ENCODE peak calls at places on chromosome 12, in nine cellular contexts. Q, F, C, Y, X, E, D, I and H are unnamed samples.

GRCh38 chr12:122200541-122201175 is 2.9 kb upstream of the B3GNT4 start:
- DNase-seq in Q (no peak), F (peak), C (no peak), Y (no peak), X (no peak), E (no peak), D (no peak), I (no peak), H (no peak)

GRCh38 chr12:12705833-12706520 is 10.0 kb upstream of the GPR19 start:
- DNase-seq in Q (no peak), F (no peak), C (no peak), Y (no peak), X (no peak), E (no peak), D (no peak), I (no peak), H (no peak)

GRCh38 chr12:56321027-56321426 is 5.2 kb upstream of the CNPY2 start:
- DNase-seq in Q (no peak), F (no peak), C (no peak), Y (no peak), X (no peak), E (peak), D (no peak), I (no peak), H (no peak)

GRCh38 chr12:56635539-56636117 is 5.5 kb upstream of the BAZ2A start:
- DNase-seq in Q (no peak), F (peak), C (no peak), Y (no peak), X (no peak), E (no peak), D (no peak), I (peak), H (no peak)

GRCh38 chr12:111398530-111398929 is 7.2 kb upstream of the SH2B3 start:
- DNase-seq in Q (no peak), F (no peak), C (no peak), Y (no peak), X (no peak), E (no peak), D (no peak), I (no peak), H (no peak)

GRCh38 chr12:109461049-109461845 is 15.9 kb downstream of the KCTD10 start:
- DNase-seq in Q (no peak), F (no peak), C (peak), Y (no peak), X (peak), E (peak), D (peak), I (no peak), H (no peak)

GRCh38 chr12:47820631-47821345 is 1.1 kb upstream of the HDAC7 start:
- DNase-seq in Q (peak), F (peak), C (peak), Y (peak), X (peak), E (peak), D (peak), I (no peak), H (peak)

GRCh38 chr12:96908170-96908675 is 1.2 kb downstream of the NEDD1 start:
- DNase-seq in Q (peak), F (no peak), C (no peak), Y (no peak), X (no peak), E (no peak), D (peak), I (no peak), H (no peak)

GRCh38 chr12:114371733-114372132 is 34.2 kb downstream of the TBX5 start:
- DNase-seq in Q (no peak), F (no peak), C (no peak), Y (no peak), X (no peak), E (no peak), D (no peak), I (no peak), H (no peak)

GRCh38 chr12:43836455-43836989 is 641 bp downstream of the TMEM117 start:
- DNase-seq in Q (peak), F (no peak), C (peak), Y (no peak), X (peak), E (peak), D (no peak), I (no peak), H (no peak)

GRCh38 chr12:106224392-106224706 is 23.5 kb downstream of the CKAP4 start:
- DNase-seq in Q (no peak), F (no peak), C (no peak), Y (no peak), X (no peak), E (no peak), D (no peak), I (no peak), H (no peak)

GRCh38 chr12:96448287-96448686 is 41.1 kb upstream of the CFAP54 start:
- DNase-seq in Q (no peak), F (no peak), C (peak), Y (no peak), X (peak), E (peak), D (peak), I (no peak), H (no peak)

GRCh38 chr12:46221255-46222128 is 47.4 kb downstream of the SLC38A1 start:
- DNase-seq in Q (no peak), F (no peak), C (peak), Y (no peak), X (peak), E (peak), D (peak), I (no peak), H (no peak)

GRCh38 chr12:122127839-122128238 is 46.2 kb downstream of the IL31 start:
- DNase-seq in Q (no peak), F (no peak), C (no peak), Y (no peak), X (no peak), E (no peak), D (no peak), I (no peak), H (no peak)

GRCh38 chr12:104635944-104636343 is 179.2 kb downstream of the CHST11 start:
- DNase-seq in Q (no peak), F (no peak), C (no peak), Y (no peak), X (no peak), E (no peak), D (no peak), I (no peak), H (no peak)

GRCh38 chr12:119649202-119649808 is 18.6 kb upstream of the PRKAB1 start:
- DNase-seq in Q (peak), F (peak), C (peak), Y (no peak), X (no peak), E (no peak), D (no peak), I (no peak), H (no peak)

GRCh38 chr12:45244561-45245348 is 28.9 kb downstream of the ANO6 start:
- DNase-seq in Q (no peak), F (peak), C (peak), Y (no peak), X (no peak), E (peak), D (no peak), I (no peak), H (no peak)

GRCh38 chr12:106632797-106633450 is 50.1 kb downstream of the RFX4 start:
- DNase-seq in Q (peak), F (no peak), C (no peak), Y (no peak), X (no peak), E (no peak), D (no peak), I (no peak), H (no peak)

GRCh38 chr12:47905313-47905730 is 528 bp upstream of the VDR start:
- DNase-seq in Q (no peak), F (peak), C (no peak), Y (peak), X (no peak), E (no peak), D (peak), I (no peak), H (no peak)

GRCh38 chr12:83866477-83866876 is 1046.1 kb downstream of the SLC6A15 start:
- DNase-seq in Q (no peak), F (no peak), C (no peak), Y (no peak), X (no peak), E (no peak), D (no peak), I (no peak), H (no peak)

GRCh38 chr12:26963413-26963812 is 25.1 kb downstream of the FGFR1OP2 start:
- DNase-seq in Q (no peak), F (no peak), C (peak), Y (no peak), X (no peak), E (peak), D (no peak), I (no peak), H (no peak)

GRCh38 chr12:132582582-132583279 is 27.7 kb downstream of the LRCOL1 start:
- DNase-seq in Q (no peak), F (peak), C (no peak), Y (no peak), X (no peak), E (no peak), D (no peak), I (no peak), H (no peak)

GRCh38 chr12:124109760-124110159 is 136.7 kb downstream of the ZNF664 start:
- DNase-seq in Q (peak), F (peak), C (peak), Y (no peak), X (no peak), E (peak), D (peak), I (no peak), H (no peak)

GRCh38 chr12:91990525-91990924 is 155.1 kb downstream of the BTG1 start:
- DNase-seq in Q (no peak), F (no peak), C (peak), Y (no peak), X (peak), E (no peak), D (no peak), I (no peak), H (no peak)

GRCh38 chr12:3336606-3337311 is 154.2 kb upstream of the PRMT8 start:
- DNase-seq in Q (no peak), F (no peak), C (no peak), Y (no peak), X (peak), E (no peak), D (peak), I (no peak), H (peak)
- TF ChIP-seq CTCF in Q (no peak), F (no peak), C (no peak), Y (no peak), X (no peak), E (no peak), D (no peak), I (no peak), H (no peak)

GRCh38 chr12:118448341-118448740 is 72.0 kb downstream of the SUDS3 start:
- DNase-seq in Q (no peak), F (no peak), C (no peak), Y (no peak), X (no peak), E (no peak), D (no peak), I (no peak), H (no peak)

GRCh38 chr12:118447181-118447580 is 70.8 kb downstream of the SUDS3 start:
- DNase-seq in Q (no peak), F (no peak), C (no peak), Y (no peak), X (no peak), E (no peak), D (no peak), I (no peak), H (no peak)

DNA sequence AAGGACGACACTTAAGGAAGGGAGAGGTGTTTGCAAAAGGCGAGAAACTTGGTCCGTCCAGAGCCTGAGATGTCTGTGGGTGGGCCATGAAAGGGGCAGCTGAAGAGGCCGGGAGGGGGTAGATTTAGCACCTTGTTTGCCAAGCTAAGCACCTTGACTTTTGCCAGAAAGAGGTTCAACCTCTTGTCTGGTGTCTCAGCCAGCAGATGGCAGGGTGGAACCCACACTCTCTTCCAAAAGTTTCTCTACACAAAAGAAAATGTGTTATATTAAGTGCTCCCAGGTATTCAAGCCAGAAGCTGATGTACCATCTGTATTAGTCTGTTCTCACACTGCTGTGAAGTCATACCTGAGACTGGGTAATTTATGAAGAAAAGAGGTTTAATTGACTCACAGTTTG is 69.9 kb downstream of the SUDS3 start:
- DNase-seq in Q (no peak), F (no peak), C (no peak), Y (no peak), X (no peak), E (no peak), D (no peak), I (no peak), H (no peak)
- TF ChIP-seq CTCF in Q (no peak), F (peak), C (no peak), Y (no peak), X (no peak), E (no peak), D (no peak), I (no peak), H (no peak)

GRCh38 chr12:19994970-19995369 is 373.4 kb upstream of the PDE3A start:
- DNase-seq in Q (no peak), F (no peak), C (peak), Y (no peak), X (no peak), E (peak), D (no peak), I (no peak), H (no peak)
- TF ChIP-seq CTCF in Q (peak), F (no peak), C (peak), Y (peak), X (peak), E (peak), D (no peak), I (no peak), H (no peak)

GRCh38 chr12:93896427-93896826 is 219.3 kb downstream of the CRADD start:
- DNase-seq in Q (peak), F (peak), C (no peak), Y (no peak), X (peak), E (peak), D (no peak), I (no peak), H (no peak)
- TF ChIP-seq CTCF in Q (no peak), F (peak), C (peak), Y (peak), X (no peak), E (peak), D (peak), I (no peak), H (peak)

DNA sequence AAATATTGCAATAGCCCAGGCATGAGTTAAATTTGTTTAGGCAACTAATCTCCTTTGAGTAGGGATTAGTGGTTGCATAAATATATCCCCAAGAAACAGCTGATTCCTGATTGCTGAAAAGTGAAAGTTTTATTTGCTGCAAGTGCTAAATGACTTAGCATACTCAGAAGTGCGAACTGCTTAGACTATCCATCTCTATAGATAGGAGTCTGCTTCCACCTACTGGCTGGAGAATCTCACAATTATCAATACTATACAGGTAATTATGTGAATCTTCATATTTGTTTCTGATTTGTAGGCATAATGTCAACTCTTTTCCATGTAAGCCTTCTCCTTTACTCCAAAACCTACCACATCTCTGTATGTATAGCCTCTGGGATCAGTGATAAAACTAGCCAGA is 11.9 kb upstream of the SLCO1B3 start:
- DNase-seq in Q (no peak), F (peak), C (peak), Y (no peak), X (peak), E (peak), D (no peak), I (no peak), H (no peak)
- TF ChIP-seq CTCF in Q (peak), F (peak), C (no peak), Y (peak), X (peak), E (peak), D (peak), I (no peak), H (peak)

GRCh38 chr12:2691001-2691339 is 103.8 kb upstream of the FKBP4 start:
- DNase-seq in Q (no peak), F (peak), C (peak), Y (peak), X (peak), E (peak), D (no peak), I (no peak), H (peak)
- TF ChIP-seq CTCF in Q (no peak), F (peak), C (no peak), Y (peak), X (no peak), E (no peak), D (no peak), I (no peak), H (peak)

GRCh38 chr12:108232565-108232964 is 103.5 kb downstream of the WSCD2 start:
- DNase-seq in Q (no peak), F (no peak), C (no peak), Y (no peak), X (no peak), E (no peak), D (peak), I (no peak), H (no peak)

GRCh38 chr12:108231909-108232434 is 102.9 kb downstream of the WSCD2 start:
- DNase-seq in Q (no peak), F (no peak), C (no peak), Y (no peak), X (no peak), E (no peak), D (no peak), I (no peak), H (no peak)

GRCh38 chr12:108236366-108236765 is 102.7 kb downstream of the CMKLR1 start:
- DNase-seq in Q (no peak), F (no peak), C (no peak), Y (no peak), X (no peak), E (no peak), D (no peak), I (no peak), H (no peak)

GRCh38 chr12:108235231-108235959 is 103.7 kb downstream of the CMKLR1 start:
- DNase-seq in Q (no peak), F (peak), C (no peak), Y (no peak), X (no peak), E (no peak), D (no peak), I (no peak), H (no peak)

GRCh38 chr12:108234155-108234554 is 105.0 kb downstream of the CMKLR1 start:
- DNase-seq in Q (no peak), F (no peak), C (peak), Y (no peak), X (no peak), E (peak), D (no peak), I (no peak), H (no peak)
- TF ChIP-seq CTCF in Q (no peak), F (peak), C (no peak), Y (no peak), X (no peak), E (peak), D (peak), I (no peak), H (peak)

DNA sequence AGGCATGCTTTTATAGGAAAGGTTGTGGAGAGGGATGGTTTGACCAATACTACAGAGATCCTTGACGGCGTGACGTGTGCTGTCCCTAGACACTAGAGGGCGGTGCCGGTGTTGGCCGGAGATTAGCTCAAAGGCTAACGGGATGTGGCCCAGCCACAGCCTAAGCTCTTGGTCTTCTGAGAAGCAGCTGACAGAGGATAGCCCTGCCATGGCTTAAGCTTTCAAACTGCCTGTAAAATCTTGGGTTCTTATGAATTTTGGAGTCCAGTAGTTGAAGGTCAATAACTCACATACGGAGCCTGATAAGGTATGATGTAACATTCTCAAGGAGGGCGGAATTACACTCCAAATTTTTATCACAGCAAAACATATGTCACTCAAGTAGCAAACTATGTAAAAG is 515.7 kb upstream of the ATXN7L3B start:
- DNase-seq in Q (peak), F (peak), C (peak), Y (peak), X (peak), E (peak), D (peak), I (no peak), H (peak)
- TF ChIP-seq CTCF in Q (peak), F (peak), C (peak), Y (peak), X (peak), E (peak), D (peak), I (no peak), H (peak)

GRCh38 chr12:52984136-52984535 is 22.1 kb upstream of the EIF4B start:
- DNase-seq in Q (no peak), F (no peak), C (no peak), Y (no peak), X (no peak), E (no peak), D (no peak), I (no peak), H (no peak)
- TF ChIP-seq CTCF in Q (peak), F (no peak), C (peak), Y (peak), X (no peak), E (no peak), D (peak), I (no peak), H (no peak)